ENCODE peak calls at places on chromosome 14, in four cellular contexts. J is HepG2, R is SK-N-SH, Q is H1. K is an unnamed sample.

GRCh38 chr14:93013368-93013719 is 90.4 kb downstream of the CHGA start:
- DNase-seq in R (no peak), J (no peak), Q (no peak), K (no peak)

GRCh38 chr14:78291958-78292357 is 121.8 kb downstream of the NRXN3 start:
- DNase-seq in Q (no peak), R (no peak), J (no peak), K (peak)

GRCh38 chr14:59117754-59118153 is 70.7 kb upstream of the DAAM1 start:
- DNase-seq in R (no peak), Q (no peak), J (no peak), K (no peak)

GRCh38 chr14:90599748-90600507 is 203.1 kb downstream of the CALM1 start:
- DNase-seq in R (no peak), J (peak), Q (no peak), K (no peak)

GRCh38 chr14:58301416-58301815 is 3.1 kb downstream of the ARID4A start:
- DNase-seq in R (no peak), Q (no peak), J (no peak), K (no peak)

GRCh38 chr14:53151867-53152626 is 1.1 kb downstream of the DDHD1 start:
- DNase-seq in R (peak), J (peak), Q (no peak), K (no peak)

GRCh38 chr14:61474671-61475070 is 153.3 kb downstream of the PRKCH start:
- DNase-seq in Q (no peak), R (no peak), J (no peak), K (no peak)

GRCh38 chr14:97776890-97777564 is 979.8 kb downstream of the VRK1 start:
- DNase-seq in Q (no peak), R (no peak), J (no peak), K (no peak)

GRCh38 chr14:104383931-104384775 is 195.4 kb upstream of the C14orf180 start:
- DNase-seq in R (peak), J (no peak), Q (no peak), K (no peak)

GRCh38 chr14:52695481-52696091 is at the start of gene ERO1A:
- DNase-seq in J (peak), R (peak), Q (no peak), K (no peak)

GRCh38 chr14:85483652-85484051 is 46.3 kb upstream of the FLRT2 start:
- DNase-seq in R (no peak), J (no peak), Q (no peak), K (no peak)

GRCh38 chr14:103402700-103403099 is 17.5 kb downstream of the MARK3 start:
- DNase-seq in Q (no peak), J (no peak), R (no peak), K (no peak)

GRCh38 chr14:70822706-70823185 is 13.4 kb upstream of the MAP3K9 start:
- DNase-seq in J (no peak), R (peak), Q (peak), K (no peak)

GRCh38 chr14:35046751-35047536 is 872 bp downstream of the FAM177A1 start:
- DNase-seq in R (no peak), Q (no peak), J (peak), K (no peak)

GRCh38 chr14:95291859-95292542 is 27.7 kb downstream of the CLMN start:
- DNase-seq in J (no peak), R (peak), Q (no peak), K (no peak)

GRCh38 chr14:28754209-28754985 is 12.2 kb upstream of the FOXG1 start:
- DNase-seq in R (peak), Q (no peak), J (peak), K (peak)

GRCh38 chr14:94823556-94824341 is 53.8 kb upstream of the GSC start:
- DNase-seq in J (peak), R (no peak), Q (no peak), K (no peak)

GRCh38 chr14:35807131-35807961 is 1.7 kb downstream of the RALGAPA1 start:
- DNase-seq in J (peak), R (no peak), Q (no peak), K (no peak)

GRCh38 chr14:33343016-33343415 is 404.3 kb downstream of the NPAS3 start:
- DNase-seq in Q (no peak), R (no peak), J (no peak), K (no peak)

GRCh38 chr14:98945611-98946570 is 326.1 kb downstream of the BCL11B start:
- DNase-seq in R (no peak), Q (no peak), J (no peak), K (no peak)

GRCh38 chr14:91997492-91997891 is 42.4 kb downstream of the TRIP11 start:
- DNase-seq in J (no peak), Q (no peak), R (no peak), K (no peak)

GRCh38 chr14:86115972-86116371 is 586.0 kb downstream of the FLRT2 start:
- DNase-seq in Q (no peak), J (no peak), R (no peak), K (no peak)

GRCh38 chr14:99946652-99947489 is 118.4 kb upstream of the EVL start:
- DNase-seq in R (peak), J (no peak), Q (no peak), K (no peak)

GRCh38 chr14:95660550-95661515 is 25.4 kb upstream of the TCL1B start:
- DNase-seq in Q (no peak), J (no peak), R (peak), K (no peak)

GRCh38 chr14:73168691-73169090 is 32.4 kb downstream of the PSEN1 start:
- DNase-seq in R (no peak), Q (no peak), J (no peak), K (no peak)

GRCh38 chr14:94412671-94413638 is 24.6 kb upstream of the SERPINA1 start:
- DNase-seq in J (peak), R (no peak), Q (no peak), K (no peak)

GRCh38 chr14:88468396-88468795 is 82.9 kb downstream of the SPATA7 start:
- DNase-seq in Q (no peak), J (no peak), R (no peak), K (no peak)

DNA sequence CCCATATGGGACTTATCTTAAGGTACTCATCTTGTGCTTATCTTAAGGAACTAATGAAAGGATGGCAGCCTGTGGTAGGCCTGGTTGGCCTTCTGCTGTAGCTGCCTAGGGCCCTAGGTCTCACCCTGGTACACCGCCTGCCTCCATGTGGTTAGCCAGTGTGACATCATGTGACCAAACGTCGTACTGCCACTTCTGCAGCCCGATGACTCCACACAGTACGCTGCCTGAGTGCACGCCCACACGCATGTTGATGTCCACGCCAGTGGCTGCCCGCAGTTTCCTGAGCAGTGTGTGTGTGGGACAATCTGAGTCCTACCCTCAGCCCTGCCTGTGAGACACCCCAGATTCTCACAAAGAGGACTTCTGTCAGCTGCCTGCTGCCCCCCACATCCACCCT is 5.1 kb downstream of the ADCY4 start:
- DNase-seq in J (no peak), Q (no peak), R (no peak), K (no peak)
- TF ChIP-seq TCF12 in J (no peak), Q (no peak), R (no peak), K (no peak)

GRCh38 chr14:101480747-101481530 is 80.4 kb upstream of the DIO3 start:
- DNase-seq in J (peak), R (no peak), Q (no peak), K (no peak)
- TF ChIP-seq TCF12 in J (no peak), R (no peak), Q (no peak), K (no peak)

DNA sequence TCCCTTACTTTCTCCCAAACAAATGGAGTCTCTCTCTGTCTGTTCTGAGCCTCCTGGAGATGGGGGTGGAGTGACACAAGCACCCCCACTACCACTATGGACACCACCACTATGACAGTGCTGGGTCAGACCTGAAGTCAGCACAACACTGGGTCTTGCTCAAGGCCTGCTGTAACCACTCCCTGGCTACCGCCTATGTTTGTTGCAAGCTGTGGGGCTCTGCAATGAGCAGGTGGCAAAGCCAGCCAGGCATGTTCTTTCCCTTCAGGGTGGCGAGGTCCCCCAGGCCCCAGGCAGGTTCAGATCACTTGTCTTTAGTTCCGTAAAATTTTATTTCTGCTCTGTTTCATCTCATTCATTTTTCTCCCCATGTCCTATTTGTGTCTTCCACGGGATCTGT is 349.8 kb downstream of the TMEM121 start:
- DNase-seq in J (no peak), Q (no peak), R (no peak), K (no peak)
- TF ChIP-seq TCF12 in J (no peak), Q (no peak), R (no peak), K (no peak)

GRCh38 chr14:22010532-22011242 is 337.1 kb upstream of the OR4E1 start:
- DNase-seq in J (no peak), Q (no peak), R (no peak), K (no peak)
- TF ChIP-seq TCF12 in J (no peak), Q (no peak), R (no peak), K (no peak)

DNA sequence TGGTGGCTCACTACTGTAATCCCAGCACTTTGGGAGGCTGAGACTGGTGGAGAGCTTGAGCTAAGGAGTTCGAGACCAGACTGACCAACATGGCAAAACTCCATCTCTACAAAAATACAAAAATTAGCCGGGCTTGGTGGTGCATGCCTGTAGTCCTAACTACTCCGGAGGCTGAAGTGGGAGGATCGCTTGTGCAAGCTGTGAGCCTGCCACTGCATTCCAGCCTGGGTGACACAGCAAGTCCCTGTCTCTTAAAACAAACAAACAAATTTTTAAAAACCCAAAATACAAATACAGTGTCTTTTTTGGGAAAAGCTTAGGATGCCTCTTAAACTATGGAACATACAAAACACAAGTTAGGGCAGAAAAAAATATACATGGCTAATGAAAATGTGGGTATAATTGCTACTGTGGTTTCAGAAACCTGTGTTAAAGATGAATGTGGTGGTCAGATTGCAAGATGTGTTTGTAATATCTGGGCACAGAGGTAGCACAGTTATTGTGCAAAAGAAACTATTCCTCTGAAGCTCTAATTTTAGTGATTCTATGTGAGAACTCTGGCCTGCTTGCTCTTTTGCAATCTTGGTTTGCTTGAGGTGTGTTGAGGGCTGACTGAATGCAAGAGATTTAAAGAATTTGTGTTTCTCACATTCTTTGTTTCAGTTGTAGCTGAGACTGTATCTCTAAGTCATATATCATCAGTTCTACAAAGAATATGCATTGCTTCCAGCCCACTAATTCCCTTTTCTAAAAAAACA is 3.9 kb upstream of the HSPA2 start:
- DNase-seq in Q (no peak), R (no peak), J (peak), K (no peak)
- TF ChIP-seq TCF12 in Q (no peak), R (no peak), J (no peak), K (no peak)

GRCh38 chr14:101790232-101790631 is 28.7 kb downstream of the PPP2R5C start:
- DNase-seq in Q (no peak), J (no peak), R (no peak), K (no peak)
- TF ChIP-seq TCF12 in Q (no peak), J (no peak), R (no peak), K (no peak)

GRCh38 chr14:22303589-22304195 is 285.3 kb downstream of the DAD1 start:
- DNase-seq in J (no peak), Q (no peak), R (peak), K (no peak)
- TF ChIP-seq TCF12 in J (no peak), Q (no peak), R (no peak), K (no peak)

K was measured in GM12878.